ENCODE peak calls at places on chromosome 9, in five cellular contexts. X is PC-3, B is heart left ventricle, O is colonic mucosa, Y is stomach. R is an unnamed sample. For H3K4me1, the result is how much of the 10 kb centered on the place peaks cover.

GRCh38 chr9:92147030-92147853 is 32.0 kb upstream of the SPTLC1 start:
- DNase-seq in X (peak), Y (no peak), B (peak), O (no peak), R (no peak)

GRCh38 chr9:36865731-36866635 is 168.1 kb downstream of the PAX5 start:
- DNase-seq in Y (no peak), X (no peak), B (no peak), O (no peak), R (no peak)

GRCh38 chr9:37302277-37302676 is 120.2 kb upstream of the GRHPR start:
- DNase-seq in Y (no peak), O (no peak), X (no peak), B (no peak), R (no peak)

GRCh38 chr9:115359011-115359780 is 241.2 kb upstream of the TNC start:
- DNase-seq in X (no peak), B (no peak), O (no peak), Y (no peak), R (no peak)

GRCh38 chr9:6901179-6901578 is 143.4 kb downstream of the KDM4C start:
- DNase-seq in O (no peak), Y (no peak), X (no peak), B (no peak), R (no peak)

GRCh38 chr9:136373300-136374182 is at the start of gene CARD9:
- DNase-seq in O (no peak), X (no peak), B (no peak), Y (no peak), R (no peak)

GRCh38 chr9:91465420-91465819 is 41.8 kb upstream of the NFIL3 start:
- DNase-seq in Y (no peak), B (no peak), O (no peak), X (peak), R (no peak)

GRCh38 chr9:135251996-135252760 is 164.7 kb downstream of the OLFM1 start:
- DNase-seq in Y (no peak), X (no peak), O (no peak), B (no peak), R (no peak)

GRCh38 chr9:9560382-9561035 is 1052.3 kb downstream of the PTPRD start:
- DNase-seq in O (no peak), B (no peak), X (no peak), Y (no peak), R (no peak)

GRCh38 chr9:123044556-123044955 is 11.1 kb downstream of the GPR21 start:
- DNase-seq in X (no peak), B (no peak), O (no peak), Y (no peak), R (no peak)

GRCh38 chr9:81849631-81850259 is 78.5 kb upstream of the SPATA31D4 start:
- DNase-seq in X (peak), B (no peak), O (peak), Y (no peak), R (no peak)

GRCh38 chr9:80049096-80049495 is 477.3 kb downstream of the TLE4 start:
- DNase-seq in B (no peak), X (no peak), Y (no peak), O (no peak), R (no peak)

GRCh38 chr9:3960661-3961144 is 339.2 kb downstream of the GLIS3 start:
- DNase-seq in X (peak), O (no peak), B (no peak), Y (no peak), R (no peak)

GRCh38 chr9:106441283-106441682 is 421.7 kb upstream of the ZNF462 start:
- DNase-seq in B (no peak), Y (no peak), O (no peak), X (peak), R (no peak)

DNA sequence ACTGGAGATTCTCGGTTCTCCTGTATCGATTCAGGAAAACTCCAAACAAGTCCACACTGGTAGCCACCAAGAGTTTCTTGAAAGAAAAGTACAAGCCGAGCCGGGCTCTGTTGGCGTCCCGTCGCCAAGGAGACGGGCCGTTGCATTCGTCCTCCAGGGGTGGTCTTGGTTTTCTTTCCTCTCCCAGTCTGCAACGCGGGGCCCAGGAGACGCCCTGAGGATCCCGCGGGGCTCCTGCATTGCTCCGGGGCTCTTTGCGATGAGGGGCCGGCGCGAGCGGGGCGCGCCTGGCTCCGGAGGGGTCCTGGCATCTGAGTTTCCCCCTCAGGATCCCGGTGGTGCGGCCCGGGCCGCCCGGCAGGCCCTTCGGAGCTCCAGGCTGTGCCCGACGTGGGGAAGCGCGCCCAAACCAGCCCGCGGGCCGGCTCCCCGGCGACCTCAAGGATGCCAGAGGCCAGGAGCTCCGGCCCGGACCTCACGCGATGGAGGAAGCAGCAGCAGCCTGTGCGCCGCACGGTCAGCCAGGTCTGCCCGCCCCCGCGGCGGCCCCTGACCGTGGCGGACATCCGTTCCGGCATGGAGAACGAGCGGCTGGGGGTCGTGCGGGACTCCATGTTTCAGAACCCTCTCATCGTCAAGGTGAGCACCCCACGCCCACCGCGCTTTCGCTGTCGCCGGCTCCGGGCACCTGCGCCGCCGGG is at the start of gene CFAP77:
- DNase-seq in X (peak), Y (peak), B (peak), O (peak), R (no peak)
- H3K4me3 ChIP-seq in X (peak), Y (peak), B (peak), O (peak), R (peak)

GRCh38 chr9:77851862-77852602 is 179.6 kb downstream of the GNAQ start:
- DNase-seq in B (no peak), O (no peak), Y (no peak), X (no peak), R (no peak)
- H3K4me1 ChIP-seq in B (half or more), O (under half), Y (under half), X (under half), R (under half)

GRCh38 chr9:128124873-128125574 is 2.5 kb downstream of the PTGES2 start:
- DNase-seq in Y (peak), X (peak), B (peak), O (peak), R (peak)
- TF ChIP-seq CTCF in Y (no peak), X (peak), B (peak), O (peak), R (peak)

GRCh38 chr9:14097215-14097614 is 216.7 kb downstream of the NFIB start:
- DNase-seq in O (no peak), X (no peak), B (peak), Y (no peak), R (no peak)

GRCh38 chr9:14097666-14098065 is 216.3 kb downstream of the NFIB start:
- DNase-seq in X (no peak), B (no peak), Y (no peak), O (no peak), R (no peak)

GRCh38 chr9:14095272-14095671 is 218.7 kb downstream of the NFIB start:
- DNase-seq in B (no peak), X (no peak), O (no peak), Y (no peak), R (no peak)

GRCh38 chr9:14098102-14098501 is 215.8 kb downstream of the NFIB start:
- DNase-seq in B (no peak), O (no peak), X (peak), Y (no peak), R (no peak)

DNA sequence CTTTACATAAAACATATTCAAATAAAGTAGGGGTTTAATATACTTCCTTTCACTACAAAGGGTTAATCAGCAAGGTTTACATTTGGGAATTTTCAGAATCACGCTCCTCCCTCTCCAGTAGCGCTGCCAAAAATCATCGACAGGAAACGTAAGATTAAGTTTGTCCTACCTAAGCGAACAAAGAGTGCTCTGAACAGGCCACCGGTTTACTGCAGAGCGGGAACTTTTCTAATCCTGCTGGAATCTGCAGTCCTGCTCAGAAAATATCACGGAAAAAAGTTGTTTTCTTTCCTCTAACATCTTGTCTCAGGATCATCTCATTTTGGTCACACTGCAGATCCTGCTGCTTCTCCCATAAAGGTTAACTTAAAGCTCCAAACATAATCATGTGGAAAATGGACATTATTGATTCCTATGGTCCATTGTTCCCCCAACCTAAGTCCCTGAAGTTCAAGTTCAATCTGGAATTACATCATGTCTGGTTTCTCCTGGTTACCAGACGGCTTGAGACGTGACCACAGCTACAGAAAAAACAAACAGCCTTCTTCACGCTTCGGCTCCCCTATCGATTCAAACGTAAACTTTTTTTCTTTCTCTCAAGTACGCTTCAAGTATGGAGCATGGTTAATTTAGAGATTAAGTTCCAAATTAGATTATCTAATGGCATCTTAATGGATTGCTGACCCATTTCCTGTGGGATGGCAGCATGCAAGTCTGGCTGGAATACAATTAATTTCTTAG is 217.6 kb downstream of the NFIB start:
- DNase-seq in Y (peak), X (no peak), O (no peak), B (peak), R (peak)
- H3K4me3 ChIP-seq in Y (peak), X (no peak), O (no peak), B (peak), R (no peak)

GRCh38 chr9:133128152-133128551 is 7.1 kb upstream of the RALGDS start:
- DNase-seq in X (no peak), O (no peak), Y (no peak), B (no peak), R (no peak)

GRCh38 chr9:133126697-133127339 is 5.8 kb upstream of the RALGDS start:
- DNase-seq in Y (no peak), O (no peak), B (no peak), X (no peak), R (no peak)

GRCh38 chr9:133124123-133124948 is 3.3 kb upstream of the RALGDS start:
- DNase-seq in X (no peak), B (no peak), O (no peak), Y (no peak), R (no peak)

GRCh38 chr9:133127340-133127981 is 6.4 kb upstream of the RALGDS start:
- DNase-seq in B (no peak), Y (peak), X (no peak), O (no peak), R (peak)

DNA sequence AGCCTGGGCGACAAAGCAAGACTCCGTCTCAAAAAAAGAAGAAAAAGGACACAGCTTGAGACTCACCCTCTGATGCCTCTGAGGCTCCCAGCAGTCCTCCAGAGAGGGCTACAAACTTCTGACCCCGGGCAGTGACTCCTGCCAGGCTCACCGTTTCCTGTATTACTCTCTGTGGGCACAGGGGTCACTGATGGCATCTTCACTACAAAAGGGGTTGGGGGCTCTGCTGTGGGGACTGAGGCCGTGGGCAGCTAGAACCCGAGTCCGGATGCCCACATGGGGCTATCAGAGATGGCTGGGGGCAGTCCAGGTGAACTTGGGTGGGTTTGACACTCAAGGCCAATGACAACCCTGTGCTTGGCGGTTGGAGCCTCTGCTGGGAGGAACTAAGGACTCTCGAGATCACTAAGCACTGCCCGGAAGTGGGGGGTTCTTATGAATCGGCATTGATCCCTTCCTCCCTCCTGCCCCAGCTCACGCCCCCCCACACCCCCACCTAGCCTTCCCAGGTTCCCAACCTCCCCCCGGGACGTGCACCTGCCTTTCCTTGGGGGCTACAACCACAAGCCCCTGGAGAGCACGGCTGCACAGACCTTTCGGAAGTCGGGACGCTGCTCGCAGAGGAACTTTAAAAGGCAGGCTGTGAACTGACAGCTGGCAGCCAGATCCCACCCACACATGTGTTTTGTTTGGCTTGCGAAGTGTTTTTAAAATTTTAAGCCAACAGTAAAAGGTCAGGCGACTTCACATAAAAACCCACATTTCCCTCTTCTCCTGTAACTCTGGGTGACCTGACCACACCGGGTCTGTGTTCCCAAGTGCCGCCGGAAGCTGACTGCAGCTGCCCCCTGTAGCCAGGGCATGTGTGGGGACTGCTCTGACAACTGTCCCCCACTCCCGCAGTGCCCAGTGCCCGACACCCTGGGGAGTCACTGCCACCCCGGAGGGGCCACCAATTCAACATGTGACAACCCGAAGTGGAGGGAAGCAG is 5.0 kb upstream of the RALGDS start:
- DNase-seq in B (peak), Y (no peak), O (no peak), X (no peak), R (peak)
- H3K4me1 ChIP-seq in B (half or more), Y (half or more), O (under half), X (under half), R (under half)

DNA sequence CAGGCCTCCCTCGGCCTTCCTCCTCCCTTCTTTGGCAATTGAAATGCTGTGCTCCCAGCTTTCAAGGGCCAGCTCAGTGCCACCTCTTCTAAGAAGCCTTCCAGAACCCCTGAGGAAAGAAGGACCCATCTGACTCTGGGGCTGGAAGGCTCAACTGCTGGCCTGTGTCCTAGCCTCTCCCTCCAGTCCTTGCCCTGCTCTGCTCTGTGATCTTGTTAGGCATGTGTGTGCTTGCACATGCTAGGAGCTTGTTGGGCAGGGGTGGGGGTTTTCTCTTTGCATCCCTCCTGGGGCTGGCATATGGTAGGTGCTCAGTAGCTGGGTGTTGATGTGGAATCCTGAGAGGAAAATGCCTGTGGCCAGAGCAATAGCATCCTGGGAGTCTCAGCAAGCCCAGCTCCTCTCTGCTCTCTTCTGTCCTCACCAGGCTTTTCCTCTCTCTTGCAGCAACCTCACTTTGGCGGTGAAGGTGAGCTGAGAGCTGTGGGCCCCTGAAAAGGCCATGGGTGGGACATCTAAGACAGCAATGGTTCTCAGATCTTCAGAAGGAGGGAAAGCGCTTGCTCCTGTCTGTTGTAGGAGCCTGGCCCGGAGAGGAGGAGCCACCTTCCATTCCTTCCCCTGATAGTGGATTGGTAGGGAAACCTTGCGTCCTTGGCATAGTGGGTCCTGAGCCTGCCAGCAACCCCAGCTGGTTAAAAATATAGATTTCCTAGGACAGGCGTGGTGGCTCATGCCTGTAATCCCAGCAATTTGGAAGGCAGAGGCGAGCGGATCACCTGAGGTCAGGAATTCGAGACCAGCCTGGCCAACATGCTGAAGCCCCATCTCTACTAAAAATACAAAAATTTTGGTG is 9.9 kb downstream of the DOLK start:
- DNase-seq in Y (no peak), X (no peak), B (no peak), O (no peak), R (no peak)
- TF ChIP-seq CTCF in Y (no peak), X (no peak), B (no peak), O (no peak), R (no peak)

GRCh38 chr9:130242270-130243014 is 23.1 kb upstream of the HMCN2 start:
- DNase-seq in X (no peak), Y (no peak), O (no peak), B (no peak), R (no peak)
- H3K4me3 ChIP-seq in X (no peak), Y (no peak), O (no peak), B (no peak), R (no peak)

GRCh38 chr9:125630436-125630835 is 76.6 kb downstream of the MAPKAP1 start:
- DNase-seq in Y (no peak), X (no peak), O (no peak), B (no peak), R (no peak)
- H3K4me1 ChIP-seq in Y (under half), X (under half), O (under half), B (under half), R (under half)

DNA sequence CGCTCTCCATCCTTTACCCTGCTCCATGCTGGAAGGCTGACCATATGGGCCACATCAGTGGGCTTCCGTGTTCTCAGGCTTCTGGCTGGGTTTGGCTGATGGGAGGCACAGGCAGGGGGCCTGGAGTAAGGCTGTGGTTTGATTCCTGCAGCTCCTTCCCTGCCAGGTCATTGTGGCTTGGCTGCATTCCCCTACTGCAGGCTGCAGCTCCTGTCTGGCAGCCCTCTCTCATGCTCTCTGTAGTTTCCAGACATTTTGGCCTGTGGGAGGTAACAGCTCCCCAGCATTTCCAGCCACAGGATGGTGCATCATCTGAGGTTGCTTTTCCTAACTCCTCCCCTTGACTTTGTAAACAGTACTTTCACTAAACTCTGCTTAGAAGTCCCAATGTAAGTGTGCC is 102.0 kb upstream of the PTPN3 start:
- DNase-seq in Y (no peak), O (no peak), X (peak), B (peak), R (no peak)
- TF ChIP-seq CTCF in Y (no peak), O (no peak), X (no peak), B (no peak), R (no peak)

GRCh38 chr9:93185261-93186150 is 1.6 kb downstream of the WNK2 start:
- DNase-seq in O (peak), X (peak), B (no peak), Y (no peak), R (no peak)
- H3K4me3 ChIP-seq in O (peak), X (peak), B (peak), Y (peak), R (peak)

R was measured in prostate gland.